ENCODE peak calls at places on chromosomes 5 and 9, in seven cellular contexts. N is thoracic aorta; Y is natural killer cell treated with Interleukin-12 subunit alpha and Interleukin-12 subunit beta and Interleukin-15 and Interleukin-18, amount 100 ng/mL, for 72 hours; I is endothelial cell; J is cardiac muscle cell; F is NCI-H2081; G is islet precursor cell. L is an unnamed sample.

GRCh38 chr5:53877243-53877642 is 316.8 kb downstream of the NDUFS4 start:
- DNase-seq in Y (no peak), F (no peak), N (no peak), G (no peak), I (no peak), J (no peak), L (no peak)

GRCh38 chr9:4689013-4689412 is 9.6 kb downstream of the CDC37L1 start:
- DNase-seq in Y (no peak), J (no peak), I (no peak), N (no peak), F (no peak), G (no peak), L (no peak)

GRCh38 chr9:108168451-108168850 is 678.9 kb upstream of the KLF4 start:
- DNase-seq in I (no peak), N (no peak), G (peak), Y (no peak), J (no peak), F (no peak), L (no peak)

GRCh38 chr9:109517798-109518435 is 19.8 kb upstream of the PTPN3 start:
- DNase-seq in I (no peak), N (no peak), F (peak), G (no peak), J (no peak), Y (no peak), L (no peak)

GRCh38 chr5:55232194-55232984 is 1.0 kb downstream of the CCNO start:
- DNase-seq in I (peak), J (peak), Y (no peak), N (no peak), F (peak), G (peak), L (peak)

GRCh38 chr5:38532165-38532669 is 24.2 kb downstream of the LIFR start:
- DNase-seq in N (no peak), Y (no peak), I (no peak), F (no peak), J (no peak), G (no peak), L (no peak)

GRCh38 chr5:73944581-73944980 is 318.6 kb downstream of the ARHGEF28 start:
- DNase-seq in Y (no peak), N (no peak), J (no peak), F (no peak), I (no peak), G (no peak), L (no peak)

GRCh38 chr9:16329699-16330113 is 540.8 kb downstream of the BNC2 start:
- DNase-seq in N (no peak), F (no peak), I (no peak), J (no peak), Y (no peak), G (peak), L (no peak)

GRCh38 chr5:107624233-107624632 is 46.5 kb downstream of the EFNA5 start:
- DNase-seq in J (no peak), I (no peak), Y (no peak), N (no peak), F (no peak), G (no peak), L (no peak)

GRCh38 chr5:142913728-142914338 is 143.7 kb downstream of the ARHGAP26 start:
- DNase-seq in F (no peak), J (no peak), I (no peak), G (peak), Y (no peak), N (no peak), L (no peak)

GRCh38 chr9:70639853-70640814 is 225.7 kb upstream of the KLF9 start:
- DNase-seq in Y (no peak), I (peak), N (no peak), F (peak), J (peak), G (no peak), L (no peak)

GRCh38 chr9:35112257-35113020 is 3.2 kb downstream of the ATOSB start:
- DNase-seq in F (no peak), Y (no peak), I (no peak), J (no peak), G (no peak), N (peak), L (no peak)

GRCh38 chr9:108889649-108890067 is 27.6 kb downstream of the ACTL7A start:
- DNase-seq in J (peak), F (peak), Y (no peak), N (no peak), I (no peak), G (no peak), L (no peak)

GRCh38 chr9:108080285-108080684 is 590.7 kb upstream of the KLF4 start:
- DNase-seq in N (no peak), J (no peak), I (no peak), G (no peak), F (no peak), Y (no peak), L (no peak)

GRCh38 chr5:72633649-72634048 is 126.4 kb upstream of the ZNF366 start:
- DNase-seq in G (no peak), F (no peak), N (no peak), Y (no peak), J (peak), I (no peak), L (no peak)

GRCh38 chr9:114046237-114046755 is 31.8 kb downstream of the AMBP start:
- DNase-seq in N (no peak), I (no peak), Y (no peak), F (no peak), G (no peak), J (no peak), L (no peak)

GRCh38 chr9:95092321-95093072 is 225.0 kb downstream of the FANCC start:
- DNase-seq in G (peak), F (no peak), Y (no peak), J (no peak), N (no peak), I (no peak), L (no peak)

GRCh38 chr9:20980713-20981481 is 50.5 kb downstream of the HACD4 start:
- DNase-seq in F (no peak), I (no peak), N (no peak), J (no peak), G (no peak), Y (no peak), L (no peak)

GRCh38 chr5:127608077-127608660 is 40.7 kb upstream of the CTXN3 start:
- DNase-seq in F (no peak), G (no peak), N (no peak), I (no peak), J (no peak), Y (no peak), L (no peak)

GRCh38 chr5:82225525-82226172 is 52.5 kb downstream of the RPS23 start:
- DNase-seq in N (peak), I (peak), F (peak), J (peak), G (peak), Y (peak), L (peak)

GRCh38 chr5:7251127-7251526 is 144.8 kb upstream of the ADCY2 start:
- DNase-seq in I (no peak), G (no peak), Y (no peak), J (no peak), F (no peak), N (no peak), L (no peak)

GRCh38 chr9:36900136-36900855 is 133.8 kb downstream of the PAX5 start:
- DNase-seq in G (peak), J (no peak), I (no peak), F (no peak), Y (peak), N (no peak), L (no peak)

GRCh38 chr9:91714874-91715615 is 235.0 kb downstream of the ROR2 start:
- DNase-seq in I (no peak), Y (peak), G (peak), J (no peak), N (no peak), F (no peak), L (no peak)

GRCh38 chr5:54969856-54970828 is 15.3 kb downstream of the ESM1 start:
- DNase-seq in N (no peak), I (no peak), J (no peak), F (no peak), G (no peak), Y (no peak), L (no peak)

GRCh38 chr9:117044241-117044640 is 357.1 kb downstream of the TRIM32 start:
- DNase-seq in N (no peak), G (peak), I (peak), J (peak), Y (no peak), F (peak), L (no peak)

GRCh38 chr9:6142816-6143454 is 72.7 kb upstream of the IL33 start:
- DNase-seq in N (no peak), F (no peak), G (no peak), Y (no peak), I (no peak), J (no peak), L (no peak)

GRCh38 chr5:92380069-92380770 is 997.1 kb upstream of the ARRDC3 start:
- DNase-seq in Y (no peak), F (no peak), J (no peak), N (no peak), G (no peak), I (no peak), L (no peak)

GRCh38 chr5:14110680-14111079 is 32.5 kb upstream of the TRIO start:
- DNase-seq in G (no peak), Y (no peak), I (no peak), N (no peak), J (no peak), F (no peak), L (no peak)

GRCh38 chr9:128636024-128636390 is 20.6 kb downstream of the DYNC2I2 start:
- DNase-seq in I (peak), F (peak), Y (no peak), J (peak), G (peak), N (no peak), L (peak)

GRCh38 chr5:108818613-108819272 is 71.0 kb downstream of the FER start:
- DNase-seq in I (no peak), Y (no peak), J (no peak), F (no peak), G (no peak), N (no peak), L (no peak)